ENCODE peak calls at places on chromosomes 7 and 10, in six cellular contexts. One of them, this sample, is unnamed.

GRCh38 chr7:29384277-29384676 is 179.4 kb upstream of the PRR15 start:
- DNase-seq in occipital lobe: no peak
- DNase-seq in BJ: no peak
- DNase-seq in stomach: no peak
- DNase-seq in tibial artery: no peak
- DNase-seq in CD8-positive, alpha-beta memory T cell: no peak
- DNase-seq in this sample: no peak

GRCh38 chr7:64653721-64654401 is 12.1 kb upstream of the ZNF107 start:
- DNase-seq in CD8-positive, alpha-beta memory T cell: no peak
- DNase-seq in stomach: no peak
- DNase-seq in tibial artery: no peak
- DNase-seq in BJ: no peak
- DNase-seq in occipital lobe: no peak
- DNase-seq in this sample: no peak

GRCh38 chr10:16870331-16870730 is 53.1 kb upstream of the RSU1 start:
- DNase-seq in occipital lobe: no peak
- DNase-seq in BJ: no peak
- DNase-seq in stomach: no peak
- DNase-seq in CD8-positive, alpha-beta memory T cell: no peak
- DNase-seq in tibial artery: no peak
- DNase-seq in this sample: no peak

GRCh38 chr7:92644406-92645113 is 54.4 kb upstream of the FAM133B start:
- DNase-seq in CD8-positive, alpha-beta memory T cell: no peak
- DNase-seq in BJ: no peak
- DNase-seq in occipital lobe: peak
- DNase-seq in stomach: no peak
- DNase-seq in tibial artery: no peak
- DNase-seq in this sample: no peak

GRCh38 chr7:64498270-64498669 is 64.6 kb downstream of the ZNF680 start:
- DNase-seq in BJ: no peak
- DNase-seq in stomach: no peak
- DNase-seq in occipital lobe: no peak
- DNase-seq in tibial artery: no peak
- DNase-seq in CD8-positive, alpha-beta memory T cell: no peak
- DNase-seq in this sample: no peak

GRCh38 chr10:4939224-4940072 is 23.8 kb upstream of the AKR1C1 start:
- DNase-seq in stomach: no peak
- DNase-seq in occipital lobe: no peak
- DNase-seq in CD8-positive, alpha-beta memory T cell: no peak
- DNase-seq in tibial artery: no peak
- DNase-seq in BJ: no peak
- DNase-seq in this sample: no peak

GRCh38 chr10:80509403-80510161 is 28.1 kb upstream of the SH2D4B start:
- DNase-seq in BJ: peak
- DNase-seq in tibial artery: peak
- DNase-seq in stomach: no peak
- DNase-seq in occipital lobe: no peak
- DNase-seq in CD8-positive, alpha-beta memory T cell: no peak
- DNase-seq in this sample: no peak

GRCh38 chr10:11320809-11321520 is 290.5 kb downstream of the USP6NL start:
- DNase-seq in CD8-positive, alpha-beta memory T cell: no peak
- DNase-seq in BJ: no peak
- DNase-seq in tibial artery: no peak
- DNase-seq in occipital lobe: peak
- DNase-seq in stomach: no peak
- DNase-seq in this sample: no peak

GRCh38 chr7:64515330-64515729 is 47.5 kb downstream of the ZNF680 start:
- DNase-seq in BJ: no peak
- DNase-seq in CD8-positive, alpha-beta memory T cell: no peak
- DNase-seq in stomach: no peak
- DNase-seq in tibial artery: no peak
- DNase-seq in occipital lobe: no peak
- DNase-seq in this sample: no peak

GRCh38 chr7:118288098-118288497 is 63.6 kb downstream of the ANKRD7 start:
- DNase-seq in stomach: no peak
- DNase-seq in occipital lobe: no peak
- DNase-seq in BJ: no peak
- DNase-seq in tibial artery: no peak
- DNase-seq in CD8-positive, alpha-beta memory T cell: no peak
- DNase-seq in this sample: no peak

GRCh38 chr7:70925411-70926115 is 206.4 kb upstream of the GALNT17 start:
- DNase-seq in stomach: no peak
- DNase-seq in occipital lobe: no peak
- DNase-seq in BJ: no peak
- DNase-seq in CD8-positive, alpha-beta memory T cell: no peak
- DNase-seq in tibial artery: no peak
- DNase-seq in this sample: no peak

GRCh38 chr7:112858838-112859237 is 68.6 kb upstream of the TMEM168 start:
- DNase-seq in stomach: no peak
- DNase-seq in CD8-positive, alpha-beta memory T cell: no peak
- DNase-seq in tibial artery: no peak
- DNase-seq in occipital lobe: no peak
- DNase-seq in BJ: no peak
- DNase-seq in this sample: no peak

GRCh38 chr7:17521437-17521836 is 223.0 kb downstream of the AHR start:
- DNase-seq in stomach: no peak
- DNase-seq in BJ: peak
- DNase-seq in occipital lobe: no peak
- DNase-seq in tibial artery: no peak
- DNase-seq in CD8-positive, alpha-beta memory T cell: no peak
- DNase-seq in this sample: no peak

GRCh38 chr10:22702348-22702747 is 12.0 kb downstream of the PIP4K2A start:
- DNase-seq in CD8-positive, alpha-beta memory T cell: no peak
- DNase-seq in BJ: no peak
- DNase-seq in occipital lobe: no peak
- DNase-seq in tibial artery: no peak
- DNase-seq in stomach: peak
- DNase-seq in this sample: no peak

GRCh38 chr10:19791032-19791431 is 25.2 kb upstream of the PLXDC2 start:
- DNase-seq in stomach: no peak
- DNase-seq in CD8-positive, alpha-beta memory T cell: no peak
- DNase-seq in tibial artery: no peak
- DNase-seq in occipital lobe: no peak
- DNase-seq in BJ: no peak
- DNase-seq in this sample: no peak

GRCh38 chr10:44967596-44967995 is 8.0 kb downstream of the RASSF4 start:
- DNase-seq in BJ: no peak
- DNase-seq in tibial artery: peak
- DNase-seq in stomach: no peak
- DNase-seq in CD8-positive, alpha-beta memory T cell: no peak
- DNase-seq in occipital lobe: no peak
- DNase-seq in this sample: no peak

GRCh38 chr7:11332186-11332864 is 358.7 kb downstream of the PHF14 start:
- DNase-seq in tibial artery: no peak
- DNase-seq in stomach: no peak
- DNase-seq in CD8-positive, alpha-beta memory T cell: no peak
- DNase-seq in BJ: no peak
- DNase-seq in occipital lobe: no peak
- DNase-seq in this sample: no peak

GRCh38 chr7:95950698-95951097 is 178.3 kb downstream of the DYNC1I1 start:
- DNase-seq in CD8-positive, alpha-beta memory T cell: no peak
- DNase-seq in occipital lobe: no peak
- DNase-seq in BJ: no peak
- DNase-seq in stomach: no peak
- DNase-seq in tibial artery: no peak
- DNase-seq in this sample: peak

GRCh38 chr7:148151778-148152177 is 438.8 kb upstream of the C7orf33 start:
- DNase-seq in stomach: no peak
- DNase-seq in CD8-positive, alpha-beta memory T cell: no peak
- DNase-seq in BJ: no peak
- DNase-seq in occipital lobe: no peak
- DNase-seq in tibial artery: no peak
- DNase-seq in this sample: no peak

GRCh38 chr10:79066460-79067240 is 2.1 kb upstream of the ZMIZ1 start:
- DNase-seq in tibial artery: no peak
- DNase-seq in stomach: no peak
- DNase-seq in CD8-positive, alpha-beta memory T cell: no peak
- DNase-seq in BJ: no peak
- DNase-seq in occipital lobe: no peak
- DNase-seq in this sample: no peak

GRCh38 chr7:47337531-47337930 is 244.4 kb downstream of the TNS3 start:
- DNase-seq in stomach: peak
- DNase-seq in CD8-positive, alpha-beta memory T cell: no peak
- DNase-seq in tibial artery: no peak
- DNase-seq in BJ: no peak
- DNase-seq in occipital lobe: no peak
- DNase-seq in this sample: no peak

GRCh38 chr7:141074997-141075396 is 1.1 kb downstream of the TMEM178B start:
- DNase-seq in tibial artery: no peak
- DNase-seq in CD8-positive, alpha-beta memory T cell: no peak
- DNase-seq in BJ: no peak
- DNase-seq in stomach: no peak
- DNase-seq in occipital lobe: no peak
- DNase-seq in this sample: no peak

GRCh38 chr10:99365311-99365710 is 36.2 kb downstream of the CNNM1 start:
- DNase-seq in BJ: no peak
- DNase-seq in occipital lobe: no peak
- DNase-seq in tibial artery: no peak
- DNase-seq in CD8-positive, alpha-beta memory T cell: no peak
- DNase-seq in stomach: no peak
- DNase-seq in this sample: no peak

GRCh38 chr7:3336042-3336665 is 35.1 kb downstream of the SDK1 start:
- DNase-seq in tibial artery: no peak
- DNase-seq in occipital lobe: no peak
- DNase-seq in CD8-positive, alpha-beta memory T cell: no peak
- DNase-seq in stomach: no peak
- DNase-seq in BJ: no peak
- DNase-seq in this sample: no peak

GRCh38 chr7:42843209-42843800 is 68.6 kb downstream of the C7orf25 start:
- DNase-seq in CD8-positive, alpha-beta memory T cell: no peak
- DNase-seq in BJ: no peak
- DNase-seq in tibial artery: no peak
- DNase-seq in occipital lobe: no peak
- DNase-seq in stomach: peak
- DNase-seq in this sample: no peak

GRCh38 chr10:116611153-116611545 is 9.6 kb upstream of the PNLIPRP2 start:
- DNase-seq in occipital lobe: no peak
- DNase-seq in stomach: no peak
- DNase-seq in BJ: no peak
- DNase-seq in CD8-positive, alpha-beta memory T cell: no peak
- DNase-seq in tibial artery: no peak
- DNase-seq in this sample: no peak

GRCh38 chr10:21021843-21022594 is 124.9 kb upstream of the NEBL start:
- DNase-seq in tibial artery: no peak
- DNase-seq in CD8-positive, alpha-beta memory T cell: no peak
- DNase-seq in BJ: no peak
- DNase-seq in occipital lobe: no peak
- DNase-seq in stomach: no peak
- DNase-seq in this sample: no peak

GRCh38 chr7:150874401-150875198 is 22.3 kb downstream of the AOC1 start:
- DNase-seq in tibial artery: no peak
- DNase-seq in BJ: no peak
- DNase-seq in CD8-positive, alpha-beta memory T cell: no peak
- DNase-seq in stomach: no peak
- DNase-seq in occipital lobe: no peak
- DNase-seq in this sample: no peak

GRCh38 chr10:77010430-77010829 is 627.2 kb downstream of the KCNMA1 start:
- DNase-seq in tibial artery: no peak
- DNase-seq in CD8-positive, alpha-beta memory T cell: no peak
- DNase-seq in stomach: no peak
- DNase-seq in occipital lobe: no peak
- DNase-seq in BJ: no peak
- DNase-seq in this sample: no peak

GRCh38 chr10:62327897-62328296 is 46.3 kb upstream of the ZNF365 start:
- DNase-seq in CD8-positive, alpha-beta memory T cell: no peak
- DNase-seq in occipital lobe: no peak
- DNase-seq in stomach: no peak
- DNase-seq in tibial artery: no peak
- DNase-seq in BJ: peak
- DNase-seq in this sample: peak

GRCh38 chr10:62744136-62744535 is 60.4 kb upstream of the ADO start:
- DNase-seq in occipital lobe: no peak
- DNase-seq in BJ: no peak
- DNase-seq in stomach: no peak
- DNase-seq in tibial artery: no peak
- DNase-seq in CD8-positive, alpha-beta memory T cell: no peak
- DNase-seq in this sample: no peak

GRCh38 chr10:69338547-69339450 is 60.5 kb downstream of the HK1 start:
- DNase-seq in CD8-positive, alpha-beta memory T cell: no peak
- DNase-seq in stomach: no peak
- DNase-seq in BJ: no peak
- DNase-seq in occipital lobe: no peak
- DNase-seq in tibial artery: peak
- DNase-seq in this sample: no peak

GRCh38 chr10:49679480-49679893 is at the start of gene C10orf53:
- DNase-seq in BJ: no peak
- DNase-seq in CD8-positive, alpha-beta memory T cell: no peak
- DNase-seq in occipital lobe: peak
- DNase-seq in tibial artery: no peak
- DNase-seq in stomach: no peak
- DNase-seq in this sample: no peak

GRCh38 chr10:110818311-110819257 is 53.1 kb upstream of the PDCD4 start:
- DNase-seq in tibial artery: peak
- DNase-seq in stomach: peak
- DNase-seq in BJ: no peak
- DNase-seq in CD8-positive, alpha-beta memory T cell: no peak
- DNase-seq in occipital lobe: no peak
- DNase-seq in this sample: no peak

GRCh38 chr7:4714161-4714700 is 32.1 kb downstream of the FOXK1 start:
- DNase-seq in BJ: no peak
- DNase-seq in occipital lobe: no peak
- DNase-seq in tibial artery: no peak
- DNase-seq in stomach: no peak
- DNase-seq in CD8-positive, alpha-beta memory T cell: no peak
- DNase-seq in this sample: no peak

This sample was measured in GM04503.